ENCODE peak calls at places on chromosome 4, in eight cellular contexts. E is psoas muscle, I is gastrocnemius medialis, K is lower lobe of right lung, R is left lung, J is heart right ventricle, Q is pancreas, X is upper lobe of right lung. S is an unnamed sample. For H3K4me1, the result is how much of the 10 kb centered on the place peaks cover.

GRCh38 chr4:167021545-167022155 is 212.6 kb downstream of the SPOCK3 start:
- ATAC-seq in E (peak), I (peak), K (peak), R (peak), J (peak), Q (peak), X (peak), S (no peak)

GRCh38 chr4:8157944-8158709 is 486 bp downstream of the ABLIM2 start:
- ATAC-seq in E (no peak), I (peak), K (peak), R (peak), J (no peak), Q (peak), X (no peak), S (peak)

GRCh38 chr4:91769912-91770311 is 533.9 kb upstream of the GRID2 start:
- ATAC-seq in E (no peak), I (no peak), K (no peak), R (no peak), J (no peak), Q (no peak), X (no peak), S (no peak)

GRCh38 chr4:169407217-169407845 is 136.6 kb upstream of the SH3RF1 start:
- ATAC-seq in E (no peak), I (no peak), K (no peak), R (no peak), J (peak), Q (no peak), X (no peak), S (no peak)

GRCh38 chr4:77782102-77782835 is 36.9 kb downstream of the CNOT6L start:
- ATAC-seq in E (no peak), I (no peak), K (no peak), R (no peak), J (no peak), Q (no peak), X (no peak), S (no peak)

GRCh38 chr4:7451800-7452199 is 17.1 kb upstream of the PSAPL1 start:
- ATAC-seq in E (no peak), I (no peak), K (no peak), R (no peak), J (no peak), Q (no peak), X (peak), S (no peak)

GRCh38 chr4:2400841-2401609 is 17.4 kb downstream of the ZFYVE28 start:
- ATAC-seq in E (no peak), I (no peak), K (no peak), R (no peak), J (no peak), Q (peak), X (peak), S (no peak)

GRCh38 chr4:189840356-189840755 is 100.3 kb upstream of the FRG1 start:
- ATAC-seq in E (no peak), I (no peak), K (no peak), R (no peak), J (no peak), Q (no peak), X (peak), S (no peak)

GRCh38 chr4:2412534-2412884 is 5.9 kb downstream of the ZFYVE28 start:
- ATAC-seq in E (no peak), I (no peak), K (peak), R (peak), J (no peak), Q (no peak), X (peak), S (no peak)

GRCh38 chr4:128574706-128575105 is 234.8 kb upstream of the JADE1 start:
- ATAC-seq in E (peak), I (no peak), K (peak), R (peak), J (peak), Q (peak), X (peak), S (no peak)

GRCh38 chr4:159179310-159179958 is 76.6 kb downstream of the RAPGEF2 start:
- ATAC-seq in E (peak), I (no peak), K (no peak), R (no peak), J (no peak), Q (peak), X (peak), S (no peak)

GRCh38 chr4:60502733-60503132 is 697.4 kb upstream of the ADGRL3 start:
- ATAC-seq in E (no peak), I (no peak), K (no peak), R (no peak), J (no peak), Q (no peak), X (no peak), S (no peak)

GRCh38 chr4:77481856-77482255 is 123.8 kb upstream of the CXCL13 start:
- ATAC-seq in E (no peak), I (no peak), K (no peak), R (no peak), J (no peak), Q (no peak), X (no peak), S (no peak)

GRCh38 chr4:41458689-41459088 is 79.3 kb upstream of the LIMCH1 start:
- ATAC-seq in E (peak), I (no peak), K (no peak), R (no peak), J (no peak), Q (no peak), X (no peak), S (no peak)

GRCh38 chr4:111556141-111556781 is 589.0 kb upstream of the FAM241A start:
- ATAC-seq in E (no peak), I (no peak), K (no peak), R (no peak), J (no peak), Q (no peak), X (no peak), S (no peak)

GRCh38 chr4:139154538-139154937 is 22.5 kb downstream of the ELF2 start:
- ATAC-seq in E (peak), I (no peak), K (no peak), R (no peak), J (no peak), Q (no peak), X (no peak), S (no peak)

GRCh38 chr4:139315221-139315675 is 13.0 kb upstream of the NDUFC1 start:
- ATAC-seq in E (peak), I (no peak), K (peak), R (no peak), J (no peak), Q (no peak), X (no peak), S (no peak)

GRCh38 chr4:165537028-165537648 is 158.3 kb downstream of the CPE start:
- ATAC-seq in E (peak), I (no peak), K (peak), R (peak), J (peak), Q (peak), X (peak), S (peak)

GRCh38 chr4:145545538-145546224 is 64.0 kb downstream of the SMAD1 start:
- ATAC-seq in E (no peak), I (peak), K (peak), R (peak), J (peak), Q (peak), X (peak), S (peak)

GRCh38 chr4:165625281-165625680 is 246.5 kb downstream of the CPE start:
- ATAC-seq in E (no peak), I (no peak), K (no peak), R (no peak), J (no peak), Q (no peak), X (no peak), S (no peak)

GRCh38 chr4:185236155-185236503 is 26.7 kb downstream of the SNX25 start:
- ATAC-seq in E (no peak), I (no peak), K (peak), R (peak), J (no peak), Q (peak), X (no peak), S (no peak)

GRCh38 chr4:151431728-151432127 is 22.8 kb downstream of the FHIP1A start:
- ATAC-seq in E (no peak), I (no peak), K (no peak), R (no peak), J (no peak), Q (no peak), X (no peak), S (no peak)

GRCh38 chr4:73086095-73086869 is 16.8 kb upstream of the COX18 start:
- ATAC-seq in E (no peak), I (no peak), K (no peak), R (peak), J (no peak), Q (peak), X (no peak), S (no peak)

GRCh38 chr4:147942729-147943128 is 210.8 kb downstream of the ARHGAP10 start:
- ATAC-seq in E (no peak), I (no peak), K (no peak), R (no peak), J (no peak), Q (no peak), X (no peak), S (no peak)

GRCh38 chr4:99915449-99915848 is 21.2 kb upstream of the LAMTOR3 start:
- ATAC-seq in E (no peak), I (no peak), K (no peak), R (no peak), J (no peak), Q (no peak), X (no peak), S (no peak)

GRCh38 chr4:139798456-139798855 is 132.8 kb downstream of the MGST2 start:
- ATAC-seq in E (no peak), I (no peak), K (peak), R (peak), J (no peak), Q (peak), X (no peak), S (no peak)

GRCh38 chr4:68797618-68798017 is 18.2 kb upstream of the UGT2B10 start:
- ATAC-seq in E (no peak), I (no peak), K (no peak), R (no peak), J (no peak), Q (peak), X (no peak), S (no peak)

GRCh38 chr4:136793848-136794247 is 738.4 kb downstream of the PCDH18 start:
- ATAC-seq in E (no peak), I (no peak), K (no peak), R (no peak), J (no peak), Q (no peak), X (no peak), S (no peak)

GRCh38 chr4:168679397-168680176 is 182.7 kb downstream of the PALLD start:
- ATAC-seq in E (no peak), I (no peak), K (no peak), R (no peak), J (no peak), Q (no peak), X (peak), S (no peak)

GRCh38 chr4:2689825-2690700 is 66.1 kb downstream of the TNIP2 start:
- ATAC-seq in E (peak), I (no peak), K (no peak), R (no peak), J (no peak), Q (no peak), X (no peak), S (no peak)

GRCh38 chr4:10622728-10623127 is 61.8 kb downstream of the CLNK start:
- ATAC-seq in E (no peak), I (no peak), K (no peak), R (peak), J (no peak), Q (no peak), X (no peak), S (no peak)

GRCh38 chr4:80926891-80927290 is 103.6 kb upstream of the BMP3 start:
- ATAC-seq in E (no peak), I (no peak), K (no peak), R (no peak), J (no peak), Q (no peak), X (no peak), S (no peak)

GRCh38 chr4:185868983-185869938 is 57.3 kb upstream of the SORBS2 start:
- ATAC-seq in E (no peak), I (no peak), K (no peak), R (no peak), J (no peak), Q (peak), X (no peak), S (peak)

GRCh38 chr4:109912706-109913621 is at the start of gene EGF:
- ATAC-seq in E (peak), I (peak), K (peak), R (peak), J (peak), Q (peak), X (peak), S (no peak)

GRCh38 chr4:3257691-3258482 is 8.9 kb downstream of the MSANTD1 start:
- ATAC-seq in E (peak), I (peak), K (no peak), R (peak), J (no peak), Q (no peak), X (no peak), S (no peak)

GRCh38 chr4:54746228-54746627 is 88.5 kb downstream of the KIT start:
- ATAC-seq in E (no peak), I (no peak), K (no peak), R (no peak), J (no peak), Q (no peak), X (no peak), S (no peak)

GRCh38 chr4:53456178-53456577 is 78.7 kb downstream of the FIP1L1 start:
- ATAC-seq in E (no peak), I (no peak), K (no peak), R (no peak), J (no peak), Q (peak), X (no peak), S (no peak)

GRCh38 chr4:13054410-13054970 is 429.6 kb downstream of the RAB28 start:
- ATAC-seq in E (no peak), I (peak), K (no peak), R (no peak), J (no peak), Q (no peak), X (no peak), S (peak)

GRCh38 chr4:109729563-109730293 is at the start of gene PLA2G12A:
- ATAC-seq in E (peak), I (peak), K (peak), R (peak), J (peak), Q (peak), X (peak), S (peak)

GRCh38 chr4:26459054-26459755 is 31.1 kb downstream of the CCKAR start:
- ATAC-seq in E (peak), I (no peak), K (peak), R (peak), J (no peak), Q (peak), X (peak), S (no peak)
- TF ChIP-seq CTCF in E (peak), I (no peak), K (peak), R (no peak), J (peak), Q (peak), X (peak), S (peak)

DNA sequence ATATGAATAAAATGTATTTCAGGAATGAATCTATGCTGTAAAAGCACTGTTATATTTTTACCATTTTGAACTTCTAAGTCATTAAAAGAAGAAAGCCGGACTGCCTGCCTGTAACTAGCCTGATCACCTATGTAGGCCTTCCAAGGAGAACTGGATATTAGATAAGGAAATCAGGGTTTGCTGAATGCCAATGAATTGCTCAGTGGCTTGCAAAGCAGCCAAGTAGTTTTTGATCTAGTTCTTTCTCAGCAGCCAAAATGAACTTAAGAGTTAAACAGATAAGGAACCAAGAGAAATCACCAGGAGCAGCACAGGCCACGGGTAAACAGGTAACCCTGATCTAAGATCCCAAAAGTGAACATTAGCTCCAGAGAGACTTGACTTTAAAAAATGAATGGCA is 3.3 kb downstream of the ANXA5 start:
- ATAC-seq in E (no peak), I (no peak), K (no peak), R (no peak), J (no peak), Q (no peak), X (no peak), S (no peak)
- H3K4me3 ChIP-seq in E (no peak), I (no peak), K (no peak), R (peak), J (peak), Q (no peak), X (no peak), S (no peak)

DNA sequence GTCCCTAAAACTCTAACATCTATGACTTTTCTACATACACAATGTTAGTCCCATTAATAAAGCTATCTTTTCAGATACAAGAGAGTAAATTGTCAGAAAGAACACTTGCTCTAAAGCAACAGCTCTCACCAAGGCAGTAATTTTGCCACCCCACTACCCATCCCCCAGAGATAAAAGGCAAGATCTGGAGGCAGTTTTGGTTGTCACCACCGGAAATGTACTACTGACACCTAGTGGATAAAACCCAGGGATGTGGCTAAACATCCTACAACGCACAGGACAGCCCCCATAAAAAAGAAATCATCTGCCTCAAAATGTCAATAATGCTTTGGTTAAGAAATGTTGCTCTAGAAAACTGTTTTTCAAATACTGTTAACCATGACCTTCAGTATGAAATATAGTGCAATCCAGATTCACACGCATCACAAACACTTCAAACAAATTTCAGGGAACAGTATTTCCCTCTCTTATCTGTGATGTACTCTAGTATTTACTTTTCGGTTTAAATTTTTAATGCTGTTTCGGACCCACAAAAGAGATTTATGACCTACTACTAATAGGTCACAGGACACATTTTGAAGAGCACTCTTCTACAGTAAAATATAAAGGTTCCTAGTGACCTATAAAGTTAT is 5.1 kb downstream of the FBXL5 start:
- ATAC-seq in E (peak), I (peak), K (peak), R (peak), J (peak), Q (peak), X (peak), S (peak)
- H3K4me1 ChIP-seq in E (half or more), I (half or more), K (half or more), R (under half), J (half or more), Q (under half), X (half or more), S (under half)

DNA sequence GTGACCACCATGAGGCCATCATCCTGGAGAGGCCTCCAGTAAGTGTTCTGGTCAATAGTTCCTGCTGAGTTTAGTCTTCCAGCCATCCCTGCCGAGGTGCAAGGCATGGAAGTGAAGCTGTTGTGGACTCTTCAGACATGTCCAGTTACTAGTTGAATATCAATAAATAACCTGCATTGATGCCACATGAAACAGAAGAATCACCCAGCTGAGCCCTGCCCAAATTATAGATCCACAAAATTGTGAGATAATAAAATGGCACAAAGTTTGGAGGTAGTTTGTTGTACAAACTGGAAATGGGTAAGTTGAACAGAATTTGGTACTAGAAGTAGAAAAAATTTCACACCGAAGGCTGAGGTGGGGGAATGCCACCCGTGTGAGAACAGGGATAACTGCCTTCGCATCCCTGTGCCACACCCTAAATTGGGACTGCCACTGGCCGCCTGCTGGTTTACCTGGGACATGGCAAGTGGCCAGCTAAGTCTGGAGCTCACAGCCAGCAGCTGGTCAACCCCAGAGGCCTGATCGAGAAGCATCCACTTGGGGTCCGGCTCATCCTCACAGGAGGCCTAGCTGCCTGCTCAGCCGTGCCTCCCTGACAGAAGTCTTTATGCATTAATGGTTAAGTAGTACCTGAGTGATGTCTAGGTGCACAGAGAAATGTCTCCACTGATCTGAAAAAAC is 184.5 kb downstream of the SPRY1 start:
- ATAC-seq in E (no peak), I (no peak), K (no peak), R (no peak), J (no peak), Q (no peak), X (no peak), S (no peak)
- TF ChIP-seq CTCF in E (no peak), I (no peak), K (no peak), R (no peak), J (no peak), Q (no peak), X (no peak), S (no peak)